ENCODE peak calls at places on chromosome 3, in eight cellular contexts. H, P, G, N, X, Y, W and A are unnamed samples.

GRCh38 chr3:135844381-135844780 is 121.1 kb upstream of the PPP2R3A start:
- DNase-seq in X (no peak), N (no peak), Y (no peak), W (no peak), P (no peak), H (no peak), G (no peak), A (no peak)

GRCh38 chr3:118641608-118642007 is 393.0 kb downstream of the IGSF11 start:
- DNase-seq in Y (peak; percentile 1), X (no peak), W (no peak), G (no peak), N (no peak), H (peak; percentile 21), P (no peak), A (no peak)

GRCh38 chr3:139225551-139225950 is 118.3 kb upstream of the MRPS22 start:
- DNase-seq in X (no peak), G (no peak), W (no peak), Y (no peak), P (no peak), H (no peak), N (no peak), A (no peak)

GRCh38 chr3:64111872-64112271 is 88.6 kb upstream of the PSMD6 start:
- DNase-seq in N (no peak), Y (no peak), X (no peak), W (no peak), P (no peak), G (no peak), H (no peak), A (no peak)

GRCh38 chr3:184565421-184566211 is 4.0 kb downstream of the EPHB3 start:
- DNase-seq in X (no peak), H (no peak), Y (no peak), N (peak; percentile 51), W (no peak), P (no peak), G (peak; percentile 81), A (no peak)

GRCh38 chr3:21326704-21327103 is 424.3 kb downstream of the ZNF385D start:
- DNase-seq in H (no peak), G (peak; percentile 75), P (no peak), X (no peak), Y (no peak), N (no peak), W (no peak), A (no peak)

GRCh38 chr3:14319654-14320182 is 82.7 kb upstream of the SLC6A6 start:
- DNase-seq in Y (no peak), P (no peak), G (peak; percentile 83), H (no peak), X (peak; percentile 90), N (peak; percentile 64), W (no peak), A (peak; percentile 85)

GRCh38 chr3:73179601-73180000 is 118.1 kb downstream of the EBLN2 start:
- DNase-seq in N (no peak), G (no peak), P (no peak), X (no peak), W (no peak), H (no peak), Y (no peak), A (no peak)

GRCh38 chr3:159884661-159885402 is 103.8 kb upstream of the IL12A start:
- DNase-seq in N (no peak), G (peak; percentile 71), X (no peak), H (peak; percentile 52), W (no peak), Y (no peak), P (no peak), A (peak; percentile 63)

GRCh38 chr3:196518999-196519737 is 4.0 kb upstream of the SMCO1 start:
- DNase-seq in W (peak; percentile 26), N (peak; percentile 71), P (peak; percentile 75), X (peak; percentile 57), Y (no peak), H (peak; percentile 67), G (peak; percentile 79), A (peak; percentile 83)